ENCODE peak calls at places on chromosomes 7 and 10, in five cellular contexts. E is IMR-90, U is H9, B is mesenchymal stem cell, P is neuronal stem cell. N is an unnamed sample.

GRCh38 chr7:10181996-10182395 is 791.7 kb upstream of the PHF14 start:
- DNase-seq in U (no peak), E (no peak), B (no peak), P (no peak), N (no peak)

GRCh38 chr10:1102836-1103235 is 46.7 kb downstream of the WDR37 start:
- DNase-seq in E (peak), B (no peak), U (no peak), P (no peak), N (no peak)

GRCh38 chr7:149733131-149733531 is 40.3 kb downstream of the ZNF467 start:
- DNase-seq in P (no peak), B (no peak), U (peak), E (no peak), N (no peak)

GRCh38 chr7:91911121-91911520 is 29.5 kb upstream of the AKAP9 start:
- DNase-seq in U (no peak), B (no peak), P (no peak), E (no peak), N (peak)

GRCh38 chr7:37986780-37987380 is 66.4 kb downstream of the EPDR1 start:
- DNase-seq in U (peak), P (no peak), E (no peak), B (no peak), N (no peak)

GRCh38 chr10:121041906-121042305 is 190.7 kb downstream of the WDR11 start:
- DNase-seq in E (no peak), P (no peak), U (no peak), B (no peak), N (no peak)

GRCh38 chr10:12644380-12645144 is 295.2 kb downstream of the CAMK1D start:
- DNase-seq in U (no peak), B (no peak), P (no peak), E (no peak), N (no peak)

GRCh38 chr10:72426982-72427381 is 72.3 kb upstream of the DNAJB12 start:
- DNase-seq in E (no peak), B (no peak), U (peak), P (peak), N (no peak)

GRCh38 chr7:22597845-22598244 is 97.9 kb upstream of the STEAP1B start:
- DNase-seq in E (peak), U (no peak), P (no peak), B (peak), N (peak)

GRCh38 chr10:86944471-86944870 is 12.9 kb downstream of the MMRN2 start:
- DNase-seq in B (no peak), P (no peak), U (peak), E (peak), N (no peak)

GRCh38 chr10:6052247-6053221 is 9.6 kb downstream of the IL2RA start:
- DNase-seq in P (no peak), U (no peak), B (no peak), E (no peak), N (no peak)

GRCh38 chr7:136189506-136189998 is 212.4 kb upstream of the MTPN start:
- DNase-seq in B (no peak), P (no peak), E (no peak), U (no peak), N (peak)

GRCh38 chr10:68756246-68756645 is 35.2 kb downstream of the CCAR1 start:
- DNase-seq in P (no peak), B (no peak), U (no peak), E (no peak), N (no peak)

DNA sequence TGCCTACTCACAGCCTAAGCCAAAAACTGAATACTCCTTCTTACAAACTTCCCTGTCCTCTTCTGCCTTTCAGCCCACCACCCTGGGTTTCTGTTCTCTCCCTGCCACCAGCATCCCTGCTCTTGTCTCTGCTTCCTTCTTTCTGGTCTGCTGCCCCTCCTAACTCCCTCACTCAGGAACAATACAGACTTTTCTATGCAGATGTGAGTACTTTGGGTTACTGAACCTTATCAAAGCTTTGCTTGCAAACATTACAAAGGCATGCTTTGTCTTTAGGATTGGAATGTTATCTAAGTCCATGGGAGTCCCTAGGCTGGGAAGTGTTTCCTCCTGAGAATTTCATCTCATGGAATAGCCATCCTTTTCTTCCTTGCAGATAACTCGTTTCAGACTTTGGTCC is 28.9 kb downstream of the CNNM1 start:
- DNase-seq in B (no peak), P (no peak), E (no peak), U (peak), N (no peak)
- H3K18ac ChIP-seq in B (no peak), P (no peak), E (no peak), U (no peak), N (no peak)

DNA sequence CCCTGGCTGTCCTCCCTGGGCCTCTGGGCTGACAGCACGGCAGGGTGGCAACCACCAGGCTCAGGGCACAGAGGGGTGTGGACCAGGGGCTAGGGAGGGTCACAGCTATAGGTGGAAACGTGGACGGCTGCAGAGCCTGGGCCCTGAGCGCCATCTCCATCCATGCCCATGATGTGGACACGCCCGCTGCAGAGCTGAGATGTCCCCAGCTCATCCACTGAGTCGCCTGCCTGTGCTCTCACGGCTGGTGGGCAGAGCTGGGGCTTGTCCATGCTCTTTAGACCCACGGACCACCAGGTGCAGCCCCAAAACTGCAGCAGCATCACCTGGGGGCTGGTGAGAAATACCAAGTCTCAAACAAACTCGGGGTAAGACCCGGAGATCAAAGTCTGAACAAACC is 16.1 kb downstream of the TECPR1 start:
- DNase-seq in P (no peak), U (no peak), B (no peak), E (no peak), N (no peak)
- H4K8ac ChIP-seq in P (no peak), U (no peak), B (no peak), E (no peak), N (no peak)

GRCh38 chr10:97399843-97400545 is 1.1 kb downstream of the RRP12 start:
- DNase-seq in E (peak), U (no peak), B (peak), P (no peak), N (peak)

GRCh38 chr10:97401455-97401919 is 347 bp upstream of the RRP12 start:
- DNase-seq in U (peak), E (no peak), B (no peak), P (no peak), N (no peak)

GRCh38 chr10:97396056-97396455 is 5.1 kb downstream of the RRP12 start:
- DNase-seq in E (no peak), B (peak), U (no peak), P (no peak), N (no peak)

GRCh38 chr10:97404044-97404443 is 2.9 kb upstream of the RRP12 start:
- DNase-seq in B (no peak), P (no peak), U (no peak), E (no peak), N (no peak)

GRCh38 chr10:97400665-97401454 is at the start of gene RRP12:
- DNase-seq in B (peak), P (peak), U (peak), E (peak), N (peak)
- H3K18ac ChIP-seq in B (peak), P (peak), U (peak), E (no peak), N (no peak)

DNA sequence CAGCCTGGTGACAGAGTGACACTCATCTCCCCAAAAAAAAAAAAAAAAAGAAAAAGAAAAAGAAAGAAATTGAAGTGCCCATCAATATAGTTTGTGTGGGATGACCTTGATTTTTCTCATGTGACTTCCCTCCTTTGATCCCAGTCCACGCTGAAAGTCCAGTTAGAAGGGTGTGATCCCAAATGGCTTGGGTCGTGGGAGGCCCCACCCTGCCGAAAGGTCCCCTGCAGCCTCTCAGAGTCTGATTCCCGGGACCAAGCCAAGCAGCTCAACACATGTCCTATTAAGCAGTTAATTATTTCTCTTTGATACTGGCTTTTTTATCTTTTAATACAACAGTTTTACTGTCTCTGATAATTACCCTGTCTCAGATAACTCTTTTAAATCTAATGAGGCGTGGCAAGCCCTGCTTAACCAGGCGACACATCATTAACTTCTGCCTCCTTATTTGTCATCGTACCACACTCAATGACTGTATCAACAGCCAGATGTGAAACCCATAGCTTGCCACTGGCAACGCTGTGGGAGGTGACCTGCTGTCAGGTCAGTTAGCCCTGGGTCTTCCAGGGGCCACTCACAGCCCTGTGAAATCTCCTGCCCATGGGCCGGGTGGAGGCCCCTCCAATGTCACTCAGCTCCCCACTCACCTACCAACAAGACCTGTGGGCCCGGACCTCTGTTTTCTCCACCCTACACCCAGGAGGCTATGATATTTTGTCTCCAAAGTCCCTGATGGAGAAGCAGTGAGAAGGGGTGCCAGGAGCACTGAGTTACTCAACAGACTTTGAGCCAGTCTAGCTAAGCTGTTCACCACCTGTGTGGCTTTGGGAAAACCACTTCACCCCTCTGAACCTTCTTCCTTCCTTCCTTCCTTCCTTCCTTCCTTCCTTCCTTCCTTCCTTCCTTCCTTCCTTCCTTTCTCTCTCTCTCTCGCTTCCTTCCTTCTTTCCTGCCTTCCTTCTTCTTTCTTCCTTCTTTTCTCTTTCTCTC is 110.0 kb upstream of the SFMBT2 start:
- DNase-seq in U (no peak), P (no peak), B (no peak), E (no peak), N (no peak)
- H4K8ac ChIP-seq in U (no peak), P (no peak), B (no peak), E (no peak), N (no peak)

GRCh38 chr7:131480384-131481315 is 75.8 kb downstream of the PODXL start:
- DNase-seq in B (peak), U (no peak), E (no peak), P (no peak), N (no peak)
- H3K18ac ChIP-seq in B (no peak), U (no peak), E (no peak), P (no peak), N (no peak)

GRCh38 chr7:25852249-25852994 is 299.6 kb upstream of the NFE2L3 start:
- DNase-seq in B (peak), P (no peak), E (no peak), U (peak), N (peak)
- H4K8ac ChIP-seq in B (peak), P (no peak), E (no peak), U (no peak), N (peak)

GRCh38 chr7:151695856-151696555 is 176.3 kb upstream of the RHEB start:
- DNase-seq in E (no peak), U (no peak), B (no peak), P (no peak), N (no peak)
- H3K18ac ChIP-seq in E (no peak), U (no peak), B (peak), P (peak), N (peak)

GRCh38 chr7:1464694-1465093 is 5.4 kb upstream of the MICALL2 start:
- DNase-seq in P (no peak), E (no peak), U (no peak), B (no peak), N (no peak)

GRCh38 chr7:1466524-1467271 is 7.4 kb upstream of the MICALL2 start:
- DNase-seq in B (peak), P (no peak), U (peak), E (peak), N (no peak)

GRCh38 chr7:1460757-1461639 is 1.7 kb upstream of the MICALL2 start:
- DNase-seq in P (no peak), E (peak), U (no peak), B (peak), N (no peak)

GRCh38 chr7:1461640-1462375 is 2.5 kb upstream of the MICALL2 start:
- DNase-seq in P (no peak), U (no peak), B (no peak), E (no peak), N (no peak)

DNA sequence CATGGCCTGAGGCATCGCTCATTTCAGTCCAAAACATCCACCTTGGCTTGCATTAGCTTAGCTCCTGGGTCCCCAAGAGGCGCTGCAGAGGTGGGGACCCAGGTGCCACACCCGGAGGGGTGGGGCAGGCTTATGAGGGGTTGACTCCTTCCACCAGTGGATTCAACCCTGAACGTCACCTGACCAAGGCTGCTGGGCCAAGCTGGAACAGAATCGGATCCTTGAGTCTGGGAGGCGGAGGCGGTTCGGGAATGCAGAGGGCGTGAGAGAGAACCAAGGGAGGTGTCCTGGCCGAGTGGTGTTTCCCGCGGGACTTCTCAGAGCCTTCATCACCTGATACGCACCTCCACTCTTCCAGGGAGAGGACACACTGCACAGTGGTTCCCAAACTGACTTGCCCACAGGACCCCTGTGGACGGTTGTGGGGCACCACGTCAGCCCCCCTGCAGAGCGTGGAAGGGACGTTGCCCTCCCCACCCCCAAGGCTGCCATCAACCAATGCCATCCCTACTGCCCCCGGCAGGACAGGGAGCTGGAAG is 4.5 kb upstream of the MICALL2 start:
- DNase-seq in U (no peak), B (no peak), P (no peak), E (no peak), N (no peak)
- H4K8ac ChIP-seq in U (no peak), B (no peak), P (no peak), E (no peak), N (no peak)

DNA sequence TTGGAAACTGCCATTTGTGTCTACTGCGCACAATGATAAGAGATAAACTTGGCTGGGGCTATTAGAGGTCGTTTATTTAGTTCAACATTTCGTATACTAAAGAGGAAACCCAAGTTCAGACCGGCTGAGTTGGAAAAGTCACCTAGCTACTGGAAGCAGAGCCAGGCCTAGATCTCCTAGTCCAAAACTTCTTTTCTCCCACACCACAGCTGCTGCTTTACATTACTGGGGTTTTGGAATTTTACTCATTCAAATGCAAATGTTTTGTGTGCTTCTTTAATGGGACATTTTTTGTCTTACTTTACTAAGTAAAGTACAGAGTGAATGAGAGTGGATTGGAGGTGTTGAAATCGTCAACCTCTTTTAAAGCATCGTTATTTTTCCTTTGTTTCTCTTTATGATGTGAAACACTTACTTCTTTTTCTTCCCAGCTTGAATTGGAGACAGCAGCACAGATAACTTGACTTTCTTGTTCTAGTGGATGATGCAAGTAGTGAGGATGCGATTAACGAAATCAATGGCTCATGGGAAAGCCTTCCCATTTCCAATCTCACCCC is 22.4 kb upstream of the SEC61G start:
- DNase-seq in E (no peak), P (no peak), U (no peak), B (no peak), N (no peak)
- H3K18ac ChIP-seq in E (no peak), P (no peak), U (no peak), B (no peak), N (no peak)

GRCh38 chr7:70693300-70693689 is 438.6 kb upstream of the GALNT17 start:
- DNase-seq in E (no peak), B (peak), P (no peak), U (no peak), N (no peak)

GRCh38 chr7:70694357-70694908 is 437.5 kb upstream of the GALNT17 start:
- DNase-seq in B (peak), U (no peak), E (peak), P (peak), N (peak)

GRCh38 chr7:70694909-70695803 is 436.8 kb upstream of the GALNT17 start:
- DNase-seq in U (no peak), B (peak), P (peak), E (peak), N (no peak)

GRCh38 chr7:70695804-70696104 is 436.2 kb upstream of the GALNT17 start:
- DNase-seq in B (no peak), U (no peak), E (no peak), P (no peak), N (no peak)

GRCh38 chr7:70693690-70694356 is 438.1 kb upstream of the GALNT17 start:
- DNase-seq in E (peak), U (peak), B (peak), P (peak), N (peak)
- H4K8ac ChIP-seq in E (no peak), U (no peak), B (no peak), P (no peak), N (peak)